ENCODE peak calls at places on chromosomes 3 and 15, in five cellular contexts. C is H9, R is right cardiac atrium, S is SK-N-SH, W is heart left ventricle. A is an unnamed sample.

GRCh38 chr3:50385741-50386140 is 26.4 kb upstream of the TMEM115 start:
- DNase-seq in C (no peak), R (no peak), S (no peak), W (no peak), A (no peak)

GRCh38 chr3:81352867-81353266 is 408.6 kb downstream of the GBE1 start:
- DNase-seq in C (peak; percentile 41), R (no peak), S (no peak), W (no peak), A (no peak)

GRCh38 chr15:42784705-42785104 is 47.8 kb upstream of the CDAN1 start:
- DNase-seq in C (no peak), R (no peak), S (no peak), W (no peak), A (no peak)

GRCh38 chr3:69370945-69371301 is 15.0 kb downstream of the FRMD4B start:
- DNase-seq in C (no peak), R (no peak), S (no peak), W (no peak), A (no peak)

GRCh38 chr3:146326875-146327543 is 76.1 kb upstream of the PLSCR4 start:
- DNase-seq in C (no peak), R (no peak), S (peak; percentile 1), W (no peak), A (peak; percentile 77)

GRCh38 chr3:19539488-19540395 is 391.4 kb downstream of the KCNH8 start:
- DNase-seq in C (no peak), R (no peak), S (no peak), W (no peak), A (no peak)

GRCh38 chr3:190597291-190597690 is 83.4 kb downstream of the IL1RAP start:
- DNase-seq in C (no peak), R (no peak), S (no peak), W (no peak), A (no peak)

GRCh38 chr15:27608248-27608647 is 490.9 kb downstream of the OCA2 start:
- DNase-seq in C (no peak), R (no peak), S (no peak), W (no peak), A (no peak)

GRCh38 chr15:58551084-58551763 is 119.4 kb downstream of the LIPC start:
- DNase-seq in C (no peak), R (no peak), S (no peak), W (no peak), A (no peak)

GRCh38 chr3:100535610-100535943 is 43.2 kb downstream of the TMEM45A start:
- DNase-seq in C (no peak), R (no peak), S (no peak), W (no peak), A (no peak)

GRCh38 chr3:100634493-100635272 is 25.3 kb downstream of the ADGRG7 start:
- DNase-seq in C (no peak), R (no peak), S (no peak), W (no peak), A (no peak)

GRCh38 chr3:184565421-184566211 is 4.0 kb downstream of the EPHB3 start:
- DNase-seq in C (no peak), R (no peak), S (peak; percentile 67), W (peak; percentile 20), A (peak; percentile 69)

GRCh38 chr15:41115652-41116115 is 396 bp downstream of the INO80 start:
- DNase-seq in C (no peak), R (no peak), S (no peak), W (no peak), A (peak; percentile 48)

GRCh38 chr3:23591374-23591773 is 214.4 kb upstream of the UBE2E1 start:
- DNase-seq in C (no peak), R (no peak), S (no peak), W (no peak), A (no peak)

GRCh38 chr3:23594066-23594465 is 211.7 kb upstream of the UBE2E1 start:
- DNase-seq in C (no peak), R (no peak), S (no peak), W (no peak), A (no peak)

GRCh38 chr3:23590874-23591273 is 214.9 kb upstream of the UBE2E1 start:
- DNase-seq in C (no peak), R (no peak), S (peak; percentile 46), W (no peak), A (no peak)

GRCh38 chr3:23592961-23593931 is 212.5 kb upstream of the UBE2E1 start:
- DNase-seq in C (no peak), R (no peak), S (no peak), W (no peak), A (no peak)

DNA sequence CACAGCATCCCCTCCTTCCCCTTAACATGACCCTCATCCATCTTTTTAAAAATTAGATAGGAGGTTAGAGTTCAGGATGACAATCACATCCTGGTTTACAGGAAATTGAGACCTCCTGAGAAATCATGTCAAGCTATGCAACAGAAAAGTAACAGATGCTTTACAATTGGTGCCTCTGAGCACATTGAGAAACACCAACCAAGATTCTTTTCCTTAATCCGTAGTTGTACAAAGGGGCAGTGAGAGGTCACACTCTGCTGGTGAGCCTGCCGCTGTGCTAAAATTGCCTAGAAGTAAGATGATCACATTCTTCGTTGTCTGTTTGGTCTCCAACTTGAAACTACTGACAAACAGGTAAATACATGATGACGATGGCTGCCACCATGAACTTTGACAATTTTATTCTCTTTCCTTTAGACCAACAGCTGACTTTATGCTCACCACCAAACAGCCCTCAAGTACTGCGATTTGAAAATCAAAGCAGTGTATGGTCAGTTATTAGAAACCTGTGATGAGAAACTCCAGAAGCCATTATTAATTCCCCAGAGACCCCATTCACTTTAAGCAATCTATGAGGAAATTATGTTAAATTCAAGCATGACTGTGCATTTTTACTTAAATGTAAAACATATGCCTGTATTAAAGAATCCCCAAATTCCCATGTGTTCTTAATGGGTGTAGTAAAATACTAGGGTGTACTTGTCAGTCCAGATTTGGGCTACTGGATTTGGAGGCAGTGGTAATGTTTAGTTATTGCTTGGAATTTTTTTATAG is 210.7 kb upstream of the UBE2E1 start:
- DNase-seq in C (no peak), R (no peak), S (no peak), W (no peak), A (no peak)
- H3K27ac ChIP-seq in C (no peak overlapping the region), R (no peak overlapping the region), S (no peak overlapping the region), W (no peak overlapping the region), A (no peak overlapping the region)

GRCh38 chr3:183455064-183455463 is 26.6 kb upstream of the MCF2L2 start:
- DNase-seq in C (no peak), R (no peak), S (no peak), W (no peak), A (no peak)
- H3K27ac ChIP-seq in C (no peak overlapping the region), R (no peak overlapping the region), S (no peak overlapping the region), W (no peak overlapping the region), A (no peak overlapping the region)

DNA sequence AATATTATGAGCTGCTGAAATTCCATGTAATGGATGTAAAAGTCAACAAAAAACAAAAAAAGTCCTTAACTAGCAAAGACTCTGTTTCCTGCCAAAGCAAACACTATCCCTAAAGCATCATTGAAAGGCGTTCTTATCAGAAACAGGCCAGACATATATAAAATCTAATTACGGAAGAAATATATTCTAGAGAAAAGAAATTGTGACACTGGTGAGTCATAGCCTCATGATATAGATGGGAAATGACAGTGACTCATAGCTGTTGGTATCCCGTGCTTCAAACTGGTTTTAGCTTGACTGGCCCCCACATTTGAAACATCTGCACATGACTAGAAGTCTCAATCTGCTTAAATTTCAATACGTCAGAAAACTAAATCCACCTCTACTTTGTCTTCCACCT is 456.5 kb upstream of the ARRDC4 start:
- DNase-seq in C (no peak), R (no peak), S (no peak), W (no peak), A (no peak)
- H3K27ac ChIP-seq in C (no peak overlapping the region), R (no peak overlapping the region), S (no peak overlapping the region), W (no peak overlapping the region), A (no peak overlapping the region)

DNA sequence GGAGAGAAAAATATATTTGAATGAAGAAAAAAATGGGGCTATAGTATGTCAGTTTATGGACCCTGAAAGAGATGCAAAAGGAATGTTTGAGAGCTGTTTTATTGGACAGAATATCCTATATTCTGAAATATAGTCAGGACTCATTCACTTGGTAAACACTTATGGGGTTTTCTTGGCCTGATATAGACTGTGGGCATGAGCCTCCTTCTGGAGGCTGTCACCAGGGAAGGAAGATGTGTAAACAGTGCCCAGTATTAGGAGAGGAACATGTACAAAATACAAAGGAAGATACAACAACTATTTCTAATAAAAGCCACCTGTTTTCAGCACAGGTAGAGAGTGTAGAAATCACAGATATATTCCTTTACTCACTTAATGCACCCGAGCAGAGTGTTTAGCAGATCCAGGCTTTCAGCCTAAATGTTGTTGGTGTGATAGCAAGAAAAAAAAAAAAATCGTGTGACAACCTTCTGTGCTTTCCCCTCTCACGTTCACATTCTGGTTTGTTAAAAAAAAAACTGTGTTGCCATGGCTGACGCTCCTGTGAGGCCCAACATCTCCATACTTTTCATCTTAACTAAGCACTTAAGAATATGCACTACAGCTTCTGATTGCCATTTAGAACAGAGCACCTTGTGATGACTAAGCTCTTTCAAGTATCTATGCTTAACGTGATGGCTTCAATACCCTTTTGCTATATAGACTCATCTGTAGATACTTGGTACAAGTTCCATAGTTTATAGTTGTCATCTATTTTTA is 134.1 kb downstream of the MBNL1 start:
- DNase-seq in C (no peak), R (no peak), S (no peak), W (no peak), A (no peak)
- H3K27ac ChIP-seq in C (no peak overlapping the region), R (peak overlapping the region; percentile 93), S (no peak overlapping the region), W (peak overlapping the region; percentile 87), A (no peak overlapping the region)

DNA sequence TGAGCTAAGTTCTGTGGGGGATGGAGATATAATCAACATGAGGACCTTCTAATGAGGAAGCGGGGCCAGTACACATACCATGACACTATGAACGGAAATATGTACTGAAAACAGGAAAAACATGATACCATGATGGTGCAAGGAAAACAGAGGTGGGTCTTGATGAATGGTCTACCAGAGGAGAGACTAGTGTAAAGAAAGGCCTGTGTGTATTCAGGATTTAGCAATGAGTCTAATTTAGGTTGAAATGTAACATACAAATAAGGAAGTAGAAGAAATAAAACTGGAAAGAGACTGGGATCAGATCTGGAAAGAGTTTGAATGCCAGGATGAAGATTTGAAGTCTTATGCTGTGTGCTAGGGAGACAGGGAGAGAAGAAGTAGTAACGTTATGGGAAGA is 38.9 kb upstream of the TPRG1 start:
- DNase-seq in C (no peak), R (no peak), S (no peak), W (no peak), A (no peak)
- H3K27ac ChIP-seq in C (no peak overlapping the region), R (no peak overlapping the region), S (peak overlapping the region; percentile 76), W (no peak overlapping the region), A (no peak overlapping the region)

GRCh38 chr3:188211476-188211875 is 57.5 kb downstream of the LPP start:
- DNase-seq in C (no peak), R (no peak), S (no peak), W (no peak), A (no peak)
- H3K27ac ChIP-seq in C (no peak overlapping the region), R (peak overlapping the region; percentile 40), S (peak overlapping the region; percentile 0), W (no peak overlapping the region), A (no peak overlapping the region)

DNA sequence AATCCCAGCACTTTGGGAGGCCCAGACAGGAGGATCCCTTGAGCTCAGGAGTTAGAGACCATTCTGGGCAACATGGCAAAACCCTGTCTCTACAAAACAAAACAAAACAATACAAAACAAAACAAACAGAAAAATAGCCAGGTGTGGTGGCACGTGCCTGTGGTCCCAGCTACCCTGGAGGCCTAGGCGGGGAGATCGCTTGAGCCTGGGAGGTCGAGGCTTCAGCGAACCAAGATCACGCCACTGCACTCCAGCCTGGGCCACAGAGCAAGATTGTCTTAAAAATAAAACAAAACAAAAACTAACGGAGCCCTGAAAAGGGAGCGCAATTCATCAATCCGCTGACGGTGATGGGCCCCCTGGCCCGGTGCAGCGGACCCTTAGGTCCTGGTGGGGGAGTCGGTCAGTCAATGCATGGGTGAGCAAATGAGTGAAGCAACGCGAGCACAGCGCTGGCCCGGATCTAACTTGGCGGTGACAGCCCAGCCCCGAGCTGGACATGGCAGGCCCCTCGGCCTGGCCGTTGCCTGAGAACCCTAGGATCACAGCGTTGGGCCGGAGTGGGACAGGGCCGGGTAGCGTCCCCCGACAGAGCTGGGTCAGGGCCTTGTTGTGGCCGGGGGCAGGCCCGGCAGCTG is 52.4 kb upstream of the BLM start:
- DNase-seq in C (no peak), R (peak; percentile 82), S (peak; percentile 85), W (no peak), A (peak; percentile 39)
- H3K27ac ChIP-seq in C (no peak overlapping the region), R (peak overlapping the region; percentile 27), S (peak overlapping the region; percentile 74), W (peak overlapping the region; percentile 77), A (peak overlapping the region; percentile 84)

A was measured in ovary.